ENCODE peak calls at places on chromosomes 13 and 19, in eight cellular contexts. L is fibroblast of lung; E is activated naive CD4-positive, alpha-beta T cell treated with anti-CD3 and anti-CD28 coated beads, Interleukin-2, amount 50 U/mL, for 16 hours; M is Kasumi-1; N is GM04504; Y is colonic mucosa; A is ovary; U is NCI-H2029 treated with DMSO at 0.1 percent for 48 hours. Q is an unnamed sample.

GRCh38 chr13:112740502-112741131 is 50.8 kb downstream of the ATP11A start:
- DNase-seq in E (no peak), Y (peak; percentile 47), U (no peak), N (peak; percentile 93), M (no peak), L (peak; percentile 89), A (peak; percentile 79), Q (no peak)

GRCh38 chr13:56352356-56352755 is 788.4 kb upstream of the PRR20A start:
- DNase-seq in Y (no peak), N (no peak), E (no peak), A (no peak), L (no peak), U (no peak), M (no peak), Q (no peak)

GRCh38 chr19:53982611-53983010 is 8.8 kb upstream of the CACNG6 start:
- DNase-seq in A (no peak), E (no peak), L (peak; percentile 6), Y (peak; percentile 34), U (no peak), M (no peak), N (no peak), Q (no peak)

GRCh38 chr13:102721800-102722231 is 27.0 kb upstream of the METTL21C start:
- DNase-seq in U (no peak), A (no peak), N (peak; percentile 90), L (peak; percentile 34), Y (no peak), M (no peak), E (no peak), Q (peak; percentile 53)

GRCh38 chr19:38830039-38830733 is 1.4 kb downstream of the ECH1 start:
- DNase-seq in A (no peak), M (no peak), Y (no peak), N (no peak), L (peak; percentile 73), E (no peak), U (no peak), Q (no peak)

GRCh38 chr13:111954681-111955411 is 112.1 kb upstream of the SOX1 start:
- DNase-seq in U (no peak), Y (no peak), A (no peak), L (no peak), N (no peak), M (no peak), E (no peak), Q (peak; percentile 96)

GRCh38 chr13:98798849-98799645 is 46.6 kb upstream of the SLC15A1 start:
- DNase-seq in E (no peak), N (peak; percentile 73), A (no peak), L (peak; percentile 96), M (no peak), Y (no peak), U (no peak), Q (peak; percentile 89)

GRCh38 chr19:7153008-7153407 is 83.5 kb downstream of the ZNF557 start:
- DNase-seq in L (peak; percentile 8), A (no peak), N (no peak), Y (no peak), U (no peak), E (no peak), M (no peak), Q (no peak)

GRCh38 chr19:2613507-2614295 is 88.8 kb downstream of the GNG7 start:
- DNase-seq in E (peak; percentile 65), U (no peak), Y (no peak), M (peak; percentile 39), L (peak; percentile 42), N (no peak), A (no peak), Q (no peak)

GRCh38 chr19:11288349-11288748 is 7.6 kb upstream of the TSPAN16 start:
- DNase-seq in U (no peak), L (peak; percentile 45), M (peak; percentile 60), Y (no peak), E (no peak), A (no peak), N (no peak), Q (peak; percentile 29)

GRCh38 chr13:51271008-51271407 is 48.8 kb downstream of the FAM124A start:
- DNase-seq in N (no peak), L (no peak), E (no peak), Y (no peak), A (no peak), U (no peak), M (no peak), Q (no peak)

GRCh38 chr13:27533155-27533643 is 82.8 kb upstream of the MTIF3 start:
- DNase-seq in M (peak; percentile 25), L (peak; percentile 69), Y (peak; percentile 87), E (peak; percentile 34), U (peak; percentile 23), N (peak; percentile 40), A (peak; percentile 75), Q (peak; percentile 17)

GRCh38 chr19:17576758-17577532 is 21.5 kb downstream of the COLGALT1 start:
- DNase-seq in E (no peak), N (no peak), L (peak; percentile 39), U (no peak), Y (peak; percentile 87), M (peak; percentile 37), A (peak; percentile 61), Q (peak; percentile 64)

GRCh38 chr13:48828962-48829405 is 146.7 kb upstream of the FNDC3A start:
- DNase-seq in M (no peak), L (no peak), E (no peak), U (peak; percentile 10), A (no peak), Y (no peak), N (no peak), Q (no peak)

GRCh38 chr19:46115396-46116109 is 8.9 kb downstream of the IGFL3 start:
- DNase-seq in M (no peak), N (peak; percentile 30), A (no peak), L (peak; percentile 57), U (no peak), Y (no peak), E (peak; percentile 49), Q (peak; percentile 82)

GRCh38 chr13:22800726-22801401 is 379.9 kb upstream of the SGCG start:
- DNase-seq in M (no peak), E (no peak), Y (peak; percentile 19), N (no peak), L (peak; percentile 13), A (no peak), U (no peak), Q (peak; percentile 97)

GRCh38 chr19:45172173-45172572 is 5.9 kb downstream of the TRAPPC6A start:
- DNase-seq in U (no peak), E (no peak), N (no peak), Y (no peak), M (no peak), A (no peak), L (no peak), Q (no peak)

GRCh38 chr13:83333614-83334388 is 548.5 kb downstream of the SLITRK1 start:
- DNase-seq in A (no peak), U (no peak), N (no peak), E (no peak), L (no peak), Y (no peak), M (no peak), Q (no peak)

GRCh38 chr13:72545030-72545719 is 182.3 kb downstream of the MZT1 start:
- DNase-seq in Y (no peak), A (no peak), E (no peak), N (no peak), M (no peak), U (no peak), L (no peak), Q (no peak)

GRCh38 chr19:45996933-45997332 is 1.7 kb downstream of the CCDC61 start:
- DNase-seq in A (no peak), L (no peak), N (no peak), M (no peak), U (no peak), E (no peak), Y (no peak), Q (no peak)

GRCh38 chr13:60933638-60934037 is 482.0 kb downstream of the PCDH20 start:
- DNase-seq in E (no peak), Y (no peak), L (no peak), M (peak; percentile 3), A (no peak), U (no peak), N (no peak), Q (no peak)

GRCh38 chr19:594265-594870 is 4.7 kb downstream of the HCN2 start:
- DNase-seq in L (no peak), E (no peak), M (no peak), U (no peak), Y (no peak), N (no peak), A (no peak), Q (no peak)

GRCh38 chr19:45245826-45246225 is 619 bp upstream of the EXOC3L2 start:
- DNase-seq in M (no peak), N (no peak), U (no peak), Y (no peak), E (no peak), L (no peak), A (no peak), Q (no peak)

GRCh38 chr13:37225414-37226047 is 120.1 kb upstream of the CSNK1A1L start:
- DNase-seq in L (peak; percentile 45), N (peak; percentile 27), U (no peak), M (no peak), A (no peak), E (no peak), Y (no peak), Q (no peak)

GRCh38 chr19:46928951-46929350 is 68.2 kb downstream of the ARHGAP35 start:
- DNase-seq in L (no peak), N (no peak), M (peak; percentile 3), U (no peak), Y (no peak), E (no peak), A (no peak), Q (no peak)

GRCh38 chr13:108044929-108045328 is 170.4 kb downstream of the LIG4 start:
- DNase-seq in E (no peak), U (no peak), Y (no peak), A (no peak), L (no peak), N (no peak), M (no peak), Q (no peak)

GRCh38 chr13:109792416-109793090 is 6.2 kb upstream of the IRS2 start:
- DNase-seq in A (no peak), M (no peak), N (no peak), L (no peak), U (no peak), E (no peak), Y (no peak), Q (no peak)

GRCh38 chr19:31448221-31448657 is 99.0 kb upstream of the TSHZ3 start:
- DNase-seq in U (peak; percentile 88), Y (peak; percentile 36), L (peak; percentile 96), A (peak; percentile 62), M (no peak), N (peak; percentile 77), E (no peak), Q (no peak)